ENCODE peak calls at places on chromosomes 5 and 9, in four cellular contexts. C is NCI-H510A; J is activated CD4-positive, alpha-beta T cell treated with anti-CD3 and anti-CD28 coated beads, Interleukin-2, amount 50 U/mL, for 48 hours; V is C1 segment of cervical spinal cord. Z is an unnamed sample.

GRCh38 chr9:120436937-120437592 is 142.9 kb downstream of the CDK5RAP2 start:
- DNase-seq in C (no peak), J (no peak), V (no peak), Z (peak)

GRCh38 chr5:69308046-69308553 is 24.5 kb downstream of the CCDC125 start:
- DNase-seq in C (no peak), J (peak), V (no peak), Z (no peak)

GRCh38 chr5:27947088-27947487 is 908.7 kb upstream of the CDH9 start:
- DNase-seq in C (no peak), J (no peak), V (no peak), Z (no peak)

GRCh38 chr9:134230092-134230941 is 66.0 kb upstream of the RNU6ATAC start:
- DNase-seq in C (no peak), J (no peak), V (no peak), Z (no peak)

GRCh38 chr9:137456864-137457405 is 2.2 kb downstream of the NSMF start:
- DNase-seq in C (no peak), J (no peak), V (no peak), Z (no peak)

GRCh38 chr9:79277916-79278447 is 293.8 kb upstream of the TLE4 start:
- DNase-seq in C (no peak), J (no peak), V (no peak), Z (no peak)

GRCh38 chr9:116641292-116642059 is 45.6 kb upstream of the TRIM32 start:
- DNase-seq in C (no peak), J (no peak), V (no peak), Z (no peak)

GRCh38 chr9:98045234-98046160 is 11.0 kb upstream of the NANS start:
- DNase-seq in C (no peak), J (peak), V (no peak), Z (peak)

GRCh38 chr9:35972093-35972492 is 14.1 kb upstream of the OR2S2 start:
- DNase-seq in C (no peak), J (peak), V (no peak), Z (no peak)

GRCh38 chr9:132647355-132647754 is 22.4 kb downstream of the DDX31 start:
- DNase-seq in C (no peak), J (peak), V (no peak), Z (no peak)

GRCh38 chr5:157165668-157166067 is 396 bp downstream of the GARIN3 start:
- DNase-seq in C (no peak), J (no peak), V (no peak), Z (no peak)

GRCh38 chr5:128644863-128645262 is 106.8 kb upstream of the FBN2 start:
- DNase-seq in C (no peak), J (no peak), V (no peak), Z (no peak)

GRCh38 chr9:89167788-89168187 is 10.8 kb downstream of the SHC3 start:
- DNase-seq in C (no peak), J (no peak), V (no peak), Z (no peak)

GRCh38 chr9:92175441-92175840 is 60.2 kb upstream of the SPTLC1 start:
- DNase-seq in C (no peak), J (no peak), V (no peak), Z (no peak)

GRCh38 chr9:36720043-36720442 is 147.3 kb downstream of the MELK start:
- DNase-seq in C (no peak), J (no peak), V (no peak), Z (no peak)

GRCh38 chr9:6664204-6664683 is 18.7 kb upstream of the GLDC start:
- DNase-seq in C (no peak), J (no peak), V (no peak), Z (no peak)

GRCh38 chr5:178308541-178309092 is 76.0 kb upstream of the PHYKPL start:
- DNase-seq in C (no peak), J (no peak), V (no peak), Z (peak)

GRCh38 chr5:178359738-178360137 is 127.1 kb upstream of the PHYKPL start:
- DNase-seq in C (no peak), J (no peak), V (no peak), Z (no peak)

GRCh38 chr9:120561699-120562098 is 18.3 kb downstream of the CDK5RAP2 start:
- DNase-seq in C (no peak), J (no peak), V (no peak), Z (no peak)

GRCh38 chr9:90044710-90045151 is 439.9 kb downstream of the GADD45G start:
- DNase-seq in C (peak), J (peak), V (no peak), Z (no peak)

GRCh38 chr5:100693481-100693880 is 158.3 kb downstream of the FAM174A start:
- DNase-seq in C (no peak), J (no peak), V (no peak), Z (no peak)

GRCh38 chr5:158287643-158288228 is 428.8 kb upstream of the CLINT1 start:
- DNase-seq in C (no peak), J (no peak), V (no peak), Z (peak)

GRCh38 chr5:173530547-173530946 is 85.9 kb downstream of the BOD1 start:
- DNase-seq in C (no peak), J (no peak), V (no peak), Z (no peak)

GRCh38 chr9:83981126-83981871 is 694 bp downstream of the RMI1 start:
- DNase-seq in C (no peak), J (peak), V (peak), Z (peak)

GRCh38 chr9:77673912-77674791 is 26.0 kb upstream of the GNA14 start:
- DNase-seq in C (no peak), J (no peak), V (no peak), Z (no peak)

GRCh38 chr9:135955981-135956797 is 5.0 kb downstream of the UBAC1 start:
- DNase-seq in C (no peak), J (no peak), V (no peak), Z (no peak)

GRCh38 chr5:149442563-149443182 is 63.6 kb upstream of the IL17B start:
- DNase-seq in C (no peak), J (peak), V (peak), Z (peak)

GRCh38 chr9:115691097-115691496 is 462.5 kb upstream of the PAPPA start:
- DNase-seq in C (no peak), J (no peak), V (no peak), Z (no peak)

GRCh38 chr9:15333376-15333881 is 26.4 kb upstream of the TTC39B start:
- DNase-seq in C (no peak), J (no peak), V (no peak), Z (no peak)

GRCh38 chr9:122119166-122119521 is 26.0 kb upstream of the TTLL11 start:
- DNase-seq in C (no peak), J (no peak), V (no peak), Z (no peak)